ENCODE peak calls at places on chromosome 18, in six cellular contexts. U is breast epithelium, H is HepG2, D is thyroid gland, F is esophagus muscularis mucosa, P is transverse colon. L is an unnamed sample. For H3K27me3, the result is how much of the 10 kb centered on the place peaks cover.

GRCh38 chr18:33839452-33840225 is 261.6 kb downstream of the ASXL3 start:
- DNase-seq in U (no peak), H (peak), D (peak), F (no peak), P (peak), L (no peak)

GRCh38 chr18:13982136-13982535 is 66.8 kb upstream of the MC2R start:
- DNase-seq in U (no peak), H (peak), D (no peak), F (no peak), P (no peak), L (no peak)

GRCh38 chr18:23939366-23939765 is 75.2 kb upstream of the TTC39C start:
- DNase-seq in U (no peak), H (no peak), D (no peak), F (no peak), P (no peak), L (no peak)

GRCh38 chr18:13680612-13681011 is 45.7 kb downstream of the FAM210A start:
- DNase-seq in U (no peak), H (peak), D (peak), F (no peak), P (no peak), L (no peak)

GRCh38 chr18:77140439-77141109 is 8.0 kb upstream of the MBP start:
- DNase-seq in U (no peak), H (no peak), D (peak), F (no peak), P (peak), L (no peak)

GRCh38 chr18:48100168-48100495 is 169.7 kb upstream of the SMAD2 start:
- DNase-seq in U (no peak), H (no peak), D (no peak), F (no peak), P (no peak), L (no peak)

GRCh38 chr18:54232485-54233227 is 8.2 kb upstream of the MBD2 start:
- DNase-seq in U (no peak), H (no peak), D (no peak), F (no peak), P (no peak), L (no peak)

GRCh38 chr18:7307586-7307985 is 76.7 kb downstream of the LRRC30 start:
- DNase-seq in U (no peak), H (no peak), D (no peak), F (no peak), P (no peak), L (no peak)

GRCh38 chr18:74460825-74461224 is 3.7 kb upstream of the DIPK1C start:
- DNase-seq in U (no peak), H (no peak), D (no peak), F (no peak), P (no peak), L (no peak)

GRCh38 chr18:37689841-37690240 is 124.2 kb upstream of the CELF4 start:
- DNase-seq in U (no peak), H (no peak), D (no peak), F (no peak), P (no peak), L (no peak)

GRCh38 chr18:43211059-43211458 is 66.2 kb downstream of the SYT4 start:
- DNase-seq in U (no peak), H (no peak), D (no peak), F (no peak), P (no peak), L (no peak)

GRCh38 chr18:8607776-8608682 is 1.2 kb upstream of the RAB12 start:
- DNase-seq in U (no peak), H (peak), D (peak), F (no peak), P (no peak), L (no peak)

GRCh38 chr18:79964330-79965118 is at the start of gene HSBP1L1:
- DNase-seq in U (peak), H (peak), D (peak), F (no peak), P (peak), L (peak)
- TF ChIP-seq POLR2A in U (no peak), H (peak), D (peak), F (no peak), P (peak), L (peak)

DNA sequence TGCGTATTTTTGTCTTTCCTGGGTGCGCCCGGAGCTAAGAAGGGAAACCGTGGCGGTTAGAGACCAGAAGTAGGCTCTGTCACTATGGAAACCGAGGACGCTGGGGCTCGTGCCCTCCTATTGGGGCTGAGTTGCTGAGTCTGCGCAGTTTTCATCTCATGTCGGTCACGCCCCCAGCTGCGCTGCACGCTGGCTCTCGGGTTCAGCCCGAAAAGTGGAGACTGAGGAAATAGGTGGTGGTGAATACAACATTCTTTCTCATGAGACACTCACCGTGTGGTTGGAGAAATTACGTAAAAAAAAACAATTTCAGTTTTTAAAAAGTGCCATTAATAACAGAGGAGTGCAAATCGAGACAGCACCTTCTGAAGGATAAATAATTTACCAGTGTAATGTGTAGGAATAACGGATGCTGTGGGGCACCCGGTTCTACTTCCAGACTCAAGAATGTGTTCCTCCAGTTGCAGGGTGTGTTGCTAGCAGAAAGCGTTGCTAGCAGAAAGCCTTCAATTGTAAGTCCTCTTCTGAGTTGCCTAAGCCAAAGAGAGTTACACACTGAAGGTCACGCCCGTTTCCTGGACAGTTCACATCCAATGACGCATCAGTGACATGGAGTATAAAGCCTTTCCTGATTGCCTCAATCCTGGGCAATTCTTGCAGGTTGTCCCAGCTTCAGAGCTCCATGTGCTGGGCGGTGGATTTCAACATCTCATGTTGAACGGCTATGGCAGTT is 20.4 kb upstream of the CXXC1 start:
- DNase-seq in U (peak), H (peak), D (peak), F (no peak), P (peak), L (peak)
- H3K27me3 ChIP-seq in U (under half), H (under half), D (under half), F (under half), P (under half), L (under half)

GRCh38 chr18:79393626-79394401 is 1.9 kb upstream of the NFATC1 start:
- DNase-seq in U (peak), H (peak), D (peak), F (no peak), P (peak), L (peak)
- TF ChIP-seq POLR2A in U (no peak), H (no peak), D (peak), F (no peak), P (no peak), L (no peak)

GRCh38 chr18:57275111-57275510 is 77.2 kb upstream of the ST8SIA3 start:
- DNase-seq in U (no peak), H (no peak), D (no peak), F (no peak), P (no peak), L (no peak)
- H3K27me3 ChIP-seq in U (under half), H (under half), D (under half), F (under half), P (under half), L (under half)

GRCh38 chr18:58671122-58671940 is at the start of gene MALT1:
- DNase-seq in U (peak), H (peak), D (peak), F (peak), P (peak), L (peak)
- TF ChIP-seq POLR2A in U (peak), H (peak), D (peak), F (peak), P (peak), L (no peak)

GRCh38 chr18:11666831-11667230 is 22.2 kb upstream of the GNAL start:
- DNase-seq in U (no peak), H (no peak), D (no peak), F (no peak), P (no peak), L (no peak)

GRCh38 chr18:11666176-11666575 is 22.9 kb upstream of the GNAL start:
- DNase-seq in U (no peak), H (no peak), D (no peak), F (peak), P (no peak), L (no peak)

GRCh38 chr18:11665146-11665545 is 23.9 kb upstream of the GNAL start:
- DNase-seq in U (no peak), H (no peak), D (no peak), F (no peak), P (no peak), L (no peak)

GRCh38 chr18:11664286-11664685 is 24.8 kb upstream of the GNAL start:
- DNase-seq in U (no peak), H (no peak), D (no peak), F (peak), P (no peak), L (no peak)

DNA sequence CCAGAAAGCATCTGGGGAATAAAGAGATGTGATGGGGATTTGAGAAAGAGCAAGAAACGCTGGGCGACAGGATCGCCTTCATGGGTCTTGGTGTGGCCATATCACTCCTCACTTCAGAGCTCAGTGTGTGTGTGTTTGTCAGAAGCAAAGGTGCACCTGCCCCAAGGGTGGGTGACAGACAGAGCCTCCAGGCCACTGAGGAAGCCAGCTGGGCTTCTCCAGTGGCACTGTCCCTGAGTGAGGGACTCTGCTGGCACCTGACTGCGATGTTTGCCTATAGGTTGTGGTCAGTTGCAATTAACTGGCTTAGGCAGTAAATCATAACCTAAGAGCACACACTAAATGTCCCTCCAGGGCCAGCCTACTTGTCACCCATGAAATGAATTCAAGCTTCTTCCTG is 23.5 kb upstream of the GNAL start:
- DNase-seq in U (no peak), H (no peak), D (no peak), F (peak), P (no peak), L (no peak)
- H3K27me3 ChIP-seq in U (under half), H (under half), D (under half), F (under half), P (under half), L (under half)

GRCh38 chr18:42156266-42156665 is 201.2 kb downstream of the PIK3C3 start:
- DNase-seq in U (no peak), H (no peak), D (no peak), F (no peak), P (no peak), L (no peak)

GRCh38 chr18:42155024-42155423 is 200.0 kb downstream of the PIK3C3 start:
- DNase-seq in U (no peak), H (no peak), D (no peak), F (no peak), P (no peak), L (no peak)

GRCh38 chr18:42157878-42158277 is 202.8 kb downstream of the PIK3C3 start:
- DNase-seq in U (no peak), H (no peak), D (no peak), F (no peak), P (no peak), L (no peak)

GRCh38 chr18:42157420-42157819 is 202.4 kb downstream of the PIK3C3 start:
- DNase-seq in U (no peak), H (no peak), D (no peak), F (no peak), P (no peak), L (no peak)

GRCh38 chr18:42159146-42159545 is 204.1 kb downstream of the PIK3C3 start:
- DNase-seq in U (no peak), H (peak), D (no peak), F (no peak), P (no peak), L (no peak)
- TF ChIP-seq POLR2A in U (no peak), H (no peak), D (no peak), F (no peak), P (no peak), L (no peak)

DNA sequence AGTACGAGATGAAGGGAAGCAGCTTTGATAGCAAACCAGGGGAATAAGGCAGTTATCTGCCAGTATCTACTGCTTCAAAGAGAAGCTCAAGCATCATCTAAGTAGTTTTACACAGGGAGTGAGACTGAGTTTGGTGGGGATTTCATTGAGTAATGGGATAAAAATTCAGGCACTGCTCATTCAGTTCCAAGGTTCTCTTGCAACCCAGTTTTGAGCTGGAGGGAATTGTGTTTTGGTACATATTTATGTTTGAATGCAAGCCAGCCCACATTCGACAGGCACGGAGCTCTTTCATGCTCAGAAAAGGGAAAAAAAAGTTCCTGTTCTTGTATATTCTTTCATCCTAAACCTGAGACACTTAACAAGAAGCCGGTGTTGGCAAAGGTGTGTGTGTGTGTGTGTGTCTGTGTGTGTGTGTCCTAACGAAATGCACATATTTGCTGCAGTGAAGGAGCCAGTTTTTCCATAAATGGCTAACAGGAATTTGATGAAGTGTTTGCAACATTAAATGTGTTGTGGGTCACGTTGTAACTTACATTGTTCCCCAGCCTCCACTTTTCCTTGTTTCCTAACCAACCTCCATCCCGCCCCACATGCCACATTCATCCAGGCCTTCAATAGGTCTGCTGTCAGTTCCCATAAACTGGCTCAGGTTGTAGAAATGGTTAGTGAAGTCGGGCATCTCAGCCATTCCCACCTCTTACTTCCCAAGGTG is 311.1 kb downstream of the TXNL1 start:
- DNase-seq in U (no peak), H (no peak), D (no peak), F (peak), P (no peak), L (no peak)
- H3K27me3 ChIP-seq in U (under half), H (under half), D (under half), F (under half), P (under half), L (under half)

L was measured in upper lobe of left lung.